ENCODE peak calls at places on chromosomes 5 and 9, in five cellular contexts. P, X, Q, I and G are unnamed samples.

GRCh38 chr9:35269919-35270318 is 108.1 kb downstream of the UNC13B start:
- DNase-seq in Q (no peak), P (no peak), X (no peak), I (no peak), G (no peak)

GRCh38 chr5:156456857-156457256 is 129.9 kb downstream of the SGCD start:
- DNase-seq in X (no peak), Q (no peak), I (no peak), P (no peak), G (no peak)

GRCh38 chr5:86964889-86965288 is 302.8 kb upstream of the RASA1 start:
- DNase-seq in I (no peak), X (no peak), Q (no peak), P (no peak), G (no peak)

GRCh38 chr5:14568333-14568732 is 13.3 kb upstream of the OTULINL start:
- DNase-seq in I (no peak), Q (no peak), X (no peak), P (no peak), G (no peak)

GRCh38 chr9:121770415-121771273 is 119.2 kb downstream of the DAB2IP start:
- DNase-seq in P (peak), I (peak), Q (no peak), X (no peak), G (no peak)

GRCh38 chr9:138050472-138051330 is 173.1 kb downstream of the CACNA1B start:
- DNase-seq in I (no peak), P (no peak), X (no peak), Q (peak), G (no peak)

GRCh38 chr9:83062653-83063527 is at the start of gene RASEF:
- DNase-seq in I (no peak), X (peak), Q (peak), P (no peak), G (no peak)

GRCh38 chr5:2685651-2686050 is 65.8 kb downstream of the IRX2 start:
- DNase-seq in I (no peak), Q (no peak), P (peak), X (no peak), G (no peak)

GRCh38 chr9:121972501-121972981 is 120.6 kb downstream of the TTLL11 start:
- DNase-seq in X (peak), Q (peak), I (peak), P (peak), G (peak)

GRCh38 chr5:32151198-32151597 is 22.9 kb downstream of the GOLPH3 start:
- DNase-seq in Q (no peak), P (no peak), X (no peak), I (no peak), G (no peak)

GRCh38 chr9:68546596-68547390 is 6.1 kb upstream of the TMEM252 start:
- DNase-seq in X (no peak), Q (peak), P (no peak), I (no peak), G (peak)

GRCh38 chr5:67372887-67373286 is 176.3 kb upstream of the CD180 start:
- DNase-seq in X (no peak), I (no peak), P (no peak), Q (no peak), G (no peak)

GRCh38 chr5:149383399-149383798 is 4.3 kb upstream of the IL17B start:
- DNase-seq in X (peak), Q (no peak), I (no peak), P (no peak), G (no peak)

GRCh38 chr9:132768932-132769894 is 98.9 kb downstream of the GTF3C4 start:
- DNase-seq in X (peak), P (peak), Q (peak), I (no peak), G (peak)

GRCh38 chr9:109192732-109193361 is 25.8 kb upstream of the FRRS1L start:
- DNase-seq in X (peak), I (no peak), P (no peak), Q (peak), G (no peak)

GRCh38 chr9:129933709-129934586 is 98.7 kb downstream of the USP20 start:
- DNase-seq in X (no peak), I (no peak), Q (no peak), P (peak), G (no peak)

GRCh38 chr9:95373069-95373681 is 55.7 kb upstream of the FANCC start:
- DNase-seq in Q (no peak), I (no peak), X (no peak), P (no peak), G (no peak)

GRCh38 chr9:107246259-107247254 is 36.5 kb upstream of the RAD23B start:
- DNase-seq in I (no peak), X (no peak), Q (no peak), P (peak), G (no peak)

GRCh38 chr5:124806026-124806856 is 59.8 kb upstream of the ZNF608 start:
- DNase-seq in X (peak), P (peak), I (no peak), Q (peak), G (no peak)

GRCh38 chr9:86923061-86923460 is 24.2 kb downstream of the GAS1 start:
- DNase-seq in I (no peak), X (no peak), P (no peak), Q (no peak), G (no peak)

GRCh38 chr5:56853710-56854109 is 38.4 kb downstream of the MAP3K1 start:
- DNase-seq in I (no peak), X (no peak), P (no peak), Q (no peak), G (no peak)

GRCh38 chr9:7906783-7907182 is 107.2 kb upstream of the DMAC1 start:
- DNase-seq in X (no peak), P (no peak), I (no peak), Q (no peak), G (no peak)

GRCh38 chr5:95445442-95445841 is 54.3 kb downstream of the FAM81B start:
- DNase-seq in Q (no peak), I (no peak), P (no peak), X (no peak), G (no peak)

GRCh38 chr5:149114403-149115312 is 26.6 kb upstream of the ABLIM3 start:
- DNase-seq in X (peak), P (peak), I (peak), Q (peak), G (peak)

GRCh38 chr9:100099722-100100042 is 639 bp downstream of the INVS start:
- DNase-seq in X (no peak), P (no peak), I (no peak), Q (no peak), G (no peak)

GRCh38 chr9:22238809-22239684 is 207.6 kb upstream of the DMRTA1 start:
- DNase-seq in X (no peak), Q (no peak), I (no peak), P (peak), G (no peak)

GRCh38 chr5:160747963-160748362 is 104.0 kb downstream of the ATP10B start:
- DNase-seq in Q (no peak), P (no peak), I (no peak), X (peak), G (no peak)

GRCh38 chr9:89591291-89592200 is 13.3 kb upstream of the GADD45G start:
- DNase-seq in X (no peak), I (no peak), P (no peak), Q (no peak), G (no peak)

GRCh38 chr5:72355706-72356299 is 35.6 kb downstream of the PTCD2 start:
- DNase-seq in I (no peak), P (peak), Q (no peak), X (peak), G (no peak)

GRCh38 chr5:52989781-52990530 is 804 bp downstream of the ITGA2 start:
- DNase-seq in Q (peak), P (peak), X (peak), I (no peak), G (peak)

GRCh38 chr9:127761061-127761460 is 17.4 kb downstream of the SH2D3C start:
- DNase-seq in I (no peak), X (no peak), P (no peak), Q (no peak), G (no peak)
- H3K4me3 ChIP-seq in I (no peak), X (no peak), P (no peak), Q (no peak), G (no peak)

GRCh38 chr9:19922476-19923118 is 133.8 kb upstream of the SLC24A2 start:
- DNase-seq in I (peak), X (no peak), Q (no peak), P (peak), G (no peak)
- TF ChIP-seq CTCF in I (peak), X (no peak), Q (peak), P (peak), G (peak)

GRCh38 chr5:83472508-83473343 is 1.2 kb downstream of the VCAN start:
- DNase-seq in I (no peak), Q (peak), P (peak), X (peak), G (peak)
- H3K4me3 ChIP-seq in I (peak), Q (peak), P (peak), X (peak), G (peak)

DNA sequence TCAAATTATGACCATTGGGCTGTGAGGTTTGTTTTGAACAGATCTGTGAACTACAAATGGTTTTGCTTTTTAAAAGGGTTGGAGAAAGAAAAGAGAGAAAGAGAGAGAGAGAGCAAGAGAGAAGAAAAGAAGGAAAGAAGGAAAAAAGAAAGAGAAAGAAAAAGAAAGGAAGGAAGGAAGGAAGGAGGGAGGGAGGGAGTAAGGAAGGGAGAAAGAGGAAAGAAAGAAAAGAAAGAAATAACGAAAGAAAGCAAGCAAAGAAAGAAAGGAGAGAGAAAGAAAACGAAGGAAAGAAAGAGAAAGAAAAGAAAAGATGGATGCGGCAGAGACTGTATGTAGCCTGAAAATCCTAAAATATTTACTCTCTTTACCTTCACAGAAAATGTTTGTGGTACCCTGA is 104.0 kb downstream of the PARP8 start:
- DNase-seq in I (no peak), Q (no peak), P (no peak), X (no peak), G (no peak)
- TF ChIP-seq CTCF in I (no peak), Q (no peak), P (no peak), X (no peak), G (no peak)

DNA sequence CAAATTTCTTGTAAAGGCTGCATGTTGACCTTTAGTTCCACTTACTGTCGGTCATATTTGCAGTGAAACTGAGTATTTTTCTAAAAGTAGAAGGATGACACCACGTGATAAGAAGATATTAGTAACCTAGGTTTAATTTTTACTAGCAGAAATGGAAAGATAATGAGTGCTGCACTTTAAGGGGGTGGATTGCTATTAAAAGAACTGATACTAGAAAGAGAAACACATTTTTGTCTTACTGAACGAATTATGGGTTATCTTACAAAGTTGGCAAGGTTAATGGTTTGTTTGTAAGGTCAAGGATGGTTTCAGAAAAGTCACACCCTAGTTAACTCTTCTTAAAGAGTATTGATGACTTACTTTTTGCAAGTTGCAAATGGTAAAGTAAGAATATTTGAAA is 2.4 kb downstream of the MACIR start:
- DNase-seq in Q (no peak), I (no peak), P (no peak), X (no peak), G (peak)
- H3K4me3 ChIP-seq in Q (no peak), I (peak), P (no peak), X (no peak), G (peak)

GRCh38 chr9:128141604-128142003 is 7.6 kb upstream of the LCN2 start:
- DNase-seq in Q (no peak), I (no peak), P (no peak), X (no peak), G (no peak)
- TF ChIP-seq CTCF in Q (no peak), I (no peak), P (no peak), X (no peak), G (no peak)